ENCODE peak calls at places on chromosomes 11 and 22, in eight cellular contexts. F is HCT116, N is chondrocyte, X is psoas muscle, T is lower leg skin, Z is Calu3, S is tibial artery, A is WERI-Rb-1. B is an unnamed sample.

GRCh38 chr11:111521132-111521531 is 6.6 kb downstream of the HOATZ start:
- DNase-seq in Z (no peak), N (no peak), A (no peak), T (no peak), X (no peak), F (no peak), S (no peak), B (no peak)

GRCh38 chr11:28860898-28861297 is 752.7 kb downstream of the METTL15 start:
- DNase-seq in Z (no peak), A (no peak), T (no peak), N (no peak), X (no peak), F (peak), S (no peak), B (peak)

GRCh38 chr11:67085617-67086016 is 29.0 kb downstream of the RHOD start:
- DNase-seq in T (no peak), N (no peak), S (no peak), A (no peak), F (no peak), X (no peak), Z (no peak), B (no peak)

GRCh38 chr11:9263840-9264380 is 1.2 kb downstream of the DENND5A start:
- DNase-seq in Z (no peak), A (no peak), T (no peak), F (no peak), X (no peak), N (no peak), S (no peak), B (peak)

GRCh38 chr22:23070418-23071162 is at the start of gene GNAZ:
- DNase-seq in Z (no peak), T (no peak), F (no peak), X (peak), S (no peak), N (peak), A (peak), B (no peak)

GRCh38 chr11:27697679-27698275 is 2.5 kb downstream of the BDNF start:
- DNase-seq in N (no peak), A (no peak), F (no peak), X (no peak), T (no peak), S (no peak), Z (no peak), B (peak)

GRCh38 chr11:78652866-78653265 is 78.2 kb upstream of the NARS2 start:
- DNase-seq in N (no peak), Z (no peak), F (no peak), T (no peak), X (no peak), S (no peak), A (no peak), B (no peak)

GRCh38 chr22:44954113-44954512 is 55.7 kb downstream of the PHF21B start:
- DNase-seq in Z (no peak), F (no peak), X (no peak), T (no peak), N (no peak), S (no peak), A (no peak), B (no peak)

GRCh38 chr11:68327586-68328370 is 15.4 kb downstream of the LRP5 start:
- DNase-seq in Z (no peak), X (no peak), N (no peak), S (no peak), T (no peak), A (no peak), F (no peak), B (no peak)

GRCh38 chr11:72738199-72739141 is 13.7 kb downstream of the ARAP1 start:
- DNase-seq in X (peak), Z (no peak), N (no peak), S (no peak), A (no peak), F (no peak), T (no peak), B (peak)

GRCh38 chr11:116638463-116638862 is 134.3 kb downstream of the BUD13 start:
- DNase-seq in T (no peak), N (no peak), S (no peak), X (no peak), Z (no peak), F (no peak), A (no peak), B (no peak)

GRCh38 chr11:83219095-83219494 is 25.6 kb downstream of the ANKRD42 start:
- DNase-seq in T (no peak), N (no peak), Z (peak), S (no peak), A (peak), X (no peak), F (no peak), B (no peak)

GRCh38 chr22:28923826-28924732 is 40.7 kb downstream of the ZNRF3 start:
- DNase-seq in Z (peak), A (no peak), F (peak), X (peak), N (peak), T (peak), S (no peak), B (peak)

GRCh38 chr11:119854521-119854920 is 125.5 kb upstream of the NECTIN1 start:
- DNase-seq in A (no peak), N (no peak), F (no peak), X (no peak), S (no peak), Z (no peak), T (no peak), B (no peak)

GRCh38 chr11:97934572-97935208 is 1086.1 kb upstream of the CNTN5 start:
- DNase-seq in N (no peak), A (no peak), Z (no peak), T (no peak), X (no peak), F (no peak), S (no peak), B (no peak)

GRCh38 chr22:42808516-42808915 is 48.6 kb downstream of the ARFGAP3 start:
- DNase-seq in S (no peak), N (no peak), Z (no peak), A (no peak), X (no peak), T (no peak), F (no peak), B (no peak)

GRCh38 chr11:130523609-130524008 is 75.2 kb downstream of the ADAMTS15 start:
- DNase-seq in N (no peak), F (no peak), X (peak), S (peak), A (no peak), T (peak), Z (no peak), B (peak)

GRCh38 chr11:5605849-5606248 is 9.4 kb downstream of the TRIM6 start:
- DNase-seq in N (no peak), T (no peak), F (no peak), S (no peak), X (no peak), Z (no peak), A (no peak), B (peak)

GRCh38 chr22:24951942-24952836 is at the start of gene KIAA1671:
- DNase-seq in Z (peak), T (peak), F (peak), S (peak), N (peak), X (peak), A (peak), B (peak)

DNA sequence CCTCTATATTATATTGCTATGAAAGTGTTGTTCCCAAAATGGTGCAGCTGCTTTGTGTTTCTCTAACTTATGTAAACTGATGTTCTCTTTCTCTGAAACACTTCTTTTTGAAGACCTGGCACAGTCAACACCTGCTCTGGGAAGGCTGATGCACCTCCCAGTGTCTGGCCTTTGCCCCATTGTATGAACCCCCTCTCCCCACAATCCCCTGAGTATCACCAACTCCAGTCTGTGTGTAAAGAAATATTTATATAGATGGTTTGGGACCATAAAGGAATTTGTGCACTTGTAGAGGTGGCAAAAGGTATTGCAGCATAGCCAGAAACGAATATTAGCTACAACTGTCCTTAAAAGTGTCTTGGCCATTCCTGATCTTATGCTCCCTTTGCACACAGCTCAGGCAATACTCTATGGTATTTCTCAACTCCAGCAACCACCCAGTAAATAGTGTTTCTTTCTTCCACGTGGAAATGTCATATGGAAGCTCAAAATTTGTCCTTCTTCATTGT is 365.2 kb upstream of the DDI1 start:
- DNase-seq in S (no peak), T (no peak), X (no peak), A (no peak), N (no peak), F (no peak), Z (no peak), B (no peak)
- TF ChIP-seq CTCF in S (no peak), T (no peak), X (no peak), A (no peak), N (peak), F (peak), Z (no peak), B (no peak)

GRCh38 chr11:62588966-62589637 is 2.2 kb downstream of the TUT1 start:
- DNase-seq in T (no peak), N (peak), F (no peak), X (no peak), A (no peak), Z (no peak), S (no peak), B (no peak)
- TF ChIP-seq CTCF in T (no peak), N (peak), F (peak), X (peak), A (peak), Z (peak), S (no peak), B (peak)

GRCh38 chr11:13836666-13837065 is 125.9 kb upstream of the SPON1 start:
- DNase-seq in Z (no peak), N (no peak), S (no peak), F (no peak), T (no peak), X (no peak), A (no peak), B (no peak)

GRCh38 chr11:13831707-13832106 is 130.8 kb upstream of the SPON1 start:
- DNase-seq in N (no peak), F (no peak), S (no peak), X (no peak), T (no peak), Z (no peak), A (peak), B (peak)

GRCh38 chr11:13837286-13837685 is 125.2 kb upstream of the SPON1 start:
- DNase-seq in T (no peak), F (peak), A (no peak), Z (peak), X (no peak), N (no peak), S (no peak), B (peak)

DNA sequence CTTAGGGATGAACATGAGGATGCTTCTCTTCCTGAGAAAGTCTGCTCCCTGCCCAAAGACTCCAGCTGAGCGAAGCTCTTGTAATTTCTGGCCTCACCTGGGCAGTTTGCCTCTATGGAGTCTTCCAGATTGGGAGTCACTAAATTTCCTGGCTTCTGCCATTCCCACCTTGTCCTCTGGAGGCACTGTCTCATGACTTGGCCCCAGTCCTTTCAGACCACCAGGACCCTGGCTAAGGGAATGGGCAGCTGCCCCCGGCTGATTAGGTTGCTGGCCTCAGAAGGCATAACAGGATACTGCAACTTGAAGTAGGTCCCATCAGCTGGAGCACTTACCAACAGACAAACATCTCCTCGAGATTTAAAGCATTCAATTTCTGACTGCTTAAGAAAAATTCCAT is 128.1 kb upstream of the SPON1 start:
- DNase-seq in S (no peak), Z (no peak), F (no peak), T (no peak), X (no peak), N (no peak), A (peak), B (no peak)
- TF ChIP-seq CTCF in S (no peak), Z (peak), F (peak), T (no peak), X (no peak), N (peak), A (peak), B (peak)

GRCh38 chr11:15875934-15876333 is 480.4 kb downstream of the SOX6 start:
- DNase-seq in S (no peak), N (no peak), F (no peak), X (no peak), A (no peak), T (no peak), Z (no peak), B (no peak)

GRCh38 chr11:15874699-15875098 is 481.6 kb downstream of the SOX6 start:
- DNase-seq in S (no peak), Z (no peak), X (no peak), T (no peak), N (no peak), A (no peak), F (no peak), B (no peak)

GRCh38 chr11:15878756-15879155 is 477.6 kb downstream of the SOX6 start:
- DNase-seq in S (no peak), X (no peak), T (no peak), N (no peak), Z (no peak), A (no peak), F (no peak), B (no peak)

GRCh38 chr11:15873501-15873900 is 482.8 kb downstream of the SOX6 start:
- DNase-seq in A (no peak), F (no peak), X (no peak), S (no peak), T (no peak), Z (no peak), N (no peak), B (no peak)

GRCh38 chr11:15875393-15875792 is 481.0 kb downstream of the SOX6 start:
- DNase-seq in Z (no peak), F (no peak), T (no peak), A (no peak), S (no peak), X (no peak), N (no peak), B (no peak)
- TF ChIP-seq CTCF in Z (no peak), F (no peak), T (no peak), A (no peak), S (no peak), X (no peak), N (no peak), B (no peak)

GRCh38 chr11:69375316-69376154 is 81.6 kb downstream of the MYEOV start:
- DNase-seq in A (peak), Z (no peak), F (no peak), N (peak), T (no peak), S (no peak), X (peak), B (no peak)
- TF ChIP-seq CTCF in A (no peak), Z (no peak), F (no peak), N (no peak), T (no peak), S (no peak), X (no peak), B (no peak)

DNA sequence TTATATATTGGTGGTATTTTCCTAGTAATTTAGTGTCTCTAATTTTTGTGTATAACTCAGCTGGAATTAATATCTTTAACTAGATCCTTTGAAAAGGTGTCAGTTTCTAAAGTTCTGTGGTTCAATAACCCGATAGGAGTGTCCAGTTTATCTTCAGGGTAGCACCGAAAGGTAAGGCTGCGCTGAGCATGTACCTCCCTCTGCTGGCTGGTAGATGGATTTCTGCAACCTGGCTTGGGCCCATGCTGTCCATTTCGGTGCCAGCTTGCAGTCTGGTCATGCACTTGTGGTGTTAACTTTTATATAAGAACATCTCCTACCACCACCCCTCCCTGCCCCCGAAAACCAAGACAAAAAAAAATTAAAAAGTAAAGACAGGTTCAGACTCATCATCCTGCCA is 24.7 kb downstream of the EXT2 start:
- DNase-seq in A (peak), Z (no peak), N (no peak), T (no peak), S (no peak), F (no peak), X (no peak), B (no peak)
- TF ChIP-seq CTCF in A (peak), Z (no peak), N (peak), T (no peak), S (peak), F (peak), X (peak), B (no peak)

B was measured in fibroblast of lung.